ENCODE peak calls at places on chromosomes 5 and 9, in seven cellular contexts. Q, C, Y, E, H, M and J are unnamed samples.

GRCh38 chr9:132169672-132170392 is 8.0 kb downstream of the NTNG2 start:
- DNase-seq in Q (peak), C (peak), Y (peak), E (no peak), H (peak), M (no peak), J (peak)

GRCh38 chr5:122756263-122756911 is 18.5 kb upstream of the SNX2 start:
- DNase-seq in Q (no peak), C (no peak), Y (peak), E (no peak), H (peak), M (no peak), J (peak)

GRCh38 chr5:67268233-67269011 is 71.8 kb upstream of the CD180 start:
- DNase-seq in Q (no peak), C (peak), Y (no peak), E (peak), H (no peak), M (peak), J (no peak)

GRCh38 chr5:179821298-179822058 is 773 bp downstream of the SQSTM1 start:
- DNase-seq in Q (peak), C (peak), Y (peak), E (peak), H (peak), M (peak), J (peak)

GRCh38 chr9:121556580-121556979 is 56.9 kb upstream of the GGTA1 start:
- DNase-seq in Q (no peak), C (peak), Y (no peak), E (peak), H (no peak), M (peak), J (no peak)

GRCh38 chr9:127642047-127642740 is 30.1 kb downstream of the STXBP1 start:
- DNase-seq in Q (no peak), C (no peak), Y (no peak), E (no peak), H (no peak), M (peak), J (no peak)

GRCh38 chr5:78647411-78647818 is 1.2 kb downstream of the LHFPL2 start:
- DNase-seq in Q (no peak), C (no peak), Y (peak), E (no peak), H (peak), M (no peak), J (peak)

GRCh38 chr5:133602829-133603380 is 9.4 kb downstream of the FSTL4 start:
- DNase-seq in Q (no peak), C (no peak), Y (no peak), E (no peak), H (no peak), M (no peak), J (no peak)

GRCh38 chr5:14185336-14186131 is 42.4 kb downstream of the TRIO start:
- DNase-seq in Q (no peak), C (no peak), Y (no peak), E (no peak), H (no peak), M (no peak), J (no peak)

GRCh38 chr9:8845808-8846207 is 1046.2 kb upstream of the DMAC1 start:
- DNase-seq in Q (no peak), C (no peak), Y (no peak), E (no peak), H (no peak), M (no peak), J (no peak)

GRCh38 chr5:3091040-3091774 is 339.7 kb upstream of the IRX2 start:
- DNase-seq in Q (no peak), C (no peak), Y (no peak), E (no peak), H (no peak), M (no peak), J (no peak)

GRCh38 chr9:93256878-93257807 is 73.2 kb downstream of the WNK2 start:
- DNase-seq in Q (no peak), C (peak), Y (no peak), E (no peak), H (no peak), M (no peak), J (no peak)

GRCh38 chr9:125785187-125785840 is 38.1 kb downstream of the PBX3 start:
- DNase-seq in Q (no peak), C (no peak), Y (no peak), E (no peak), H (no peak), M (no peak), J (no peak)

GRCh38 chr5:57249251-57249874 is 75.5 kb downstream of the GPBP1 start:
- DNase-seq in Q (no peak), C (no peak), Y (no peak), E (no peak), H (no peak), M (no peak), J (no peak)

GRCh38 chr5:106849266-106849665 is 821.5 kb downstream of the EFNA5 start:
- DNase-seq in Q (no peak), C (no peak), Y (no peak), E (no peak), H (no peak), M (no peak), J (no peak)

DNA sequence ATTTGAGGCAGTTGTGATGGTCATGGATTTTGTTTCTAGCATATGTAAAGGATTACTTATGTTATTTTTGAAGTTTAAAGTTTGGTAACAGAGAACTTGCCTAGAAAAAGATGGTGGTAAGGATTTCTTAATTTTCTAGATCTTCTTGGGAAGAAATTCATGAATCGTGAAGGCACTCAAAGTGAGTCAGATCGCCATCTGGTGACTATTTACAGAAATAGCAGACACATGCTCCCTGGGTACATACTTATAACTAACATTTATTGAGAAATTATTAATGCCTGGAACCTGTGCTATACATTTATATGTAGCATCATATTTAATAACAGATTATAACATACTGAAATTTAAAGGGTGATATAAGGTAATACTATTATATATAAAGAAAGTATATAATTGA is 299.7 kb downstream of the IZUMO3 start:
- DNase-seq in Q (peak), C (no peak), Y (peak), E (no peak), H (no peak), M (no peak), J (no peak)
- TF ChIP-seq CTCF in Q (peak), C (no peak), Y (peak), E (no peak), H (peak), M (peak), J (peak)

GRCh38 chr9:105475302-105475701 is 27.5 kb downstream of the FSD1L start:
- DNase-seq in Q (no peak), C (no peak), Y (peak), E (no peak), H (no peak), M (peak), J (no peak)
- TF ChIP-seq CTCF in Q (peak), C (peak), Y (peak), E (no peak), H (peak), M (peak), J (peak)

GRCh38 chr9:97910273-97910844 is 11.9 kb downstream of the TRMO start:
- DNase-seq in Q (no peak), C (no peak), Y (no peak), E (no peak), H (no peak), M (no peak), J (no peak)
- TF ChIP-seq CTCF in Q (no peak), C (no peak), Y (no peak), E (no peak), H (no peak), M (no peak), J (no peak)

GRCh38 chr5:177431317-177432142 is 5.1 kb downstream of the GRK6 start:
- DNase-seq in Q (peak), C (peak), Y (peak), E (no peak), H (peak), M (no peak), J (peak)

GRCh38 chr5:177433658-177434217 is 7.3 kb downstream of the GRK6 start:
- DNase-seq in Q (no peak), C (no peak), Y (no peak), E (no peak), H (no peak), M (no peak), J (no peak)

GRCh38 chr5:177434437-177434836 is 8.0 kb downstream of the GRK6 start:
- DNase-seq in Q (no peak), C (no peak), Y (no peak), E (no peak), H (no peak), M (no peak), J (no peak)

GRCh38 chr5:177432143-177432904 is 5.8 kb downstream of the GRK6 start:
- DNase-seq in Q (no peak), C (no peak), Y (no peak), E (no peak), H (no peak), M (no peak), J (no peak)

GRCh38 chr5:177432905-177433657 is 6.6 kb downstream of the GRK6 start:
- DNase-seq in Q (no peak), C (no peak), Y (no peak), E (no peak), H (no peak), M (no peak), J (no peak)
- TF ChIP-seq CTCF in Q (no peak), C (no peak), Y (no peak), E (no peak), H (no peak), M (no peak), J (no peak)

GRCh38 chr9:137114613-137115393 is at the start of gene DPP7:
- DNase-seq in Q (peak), C (peak), Y (peak), E (no peak), H (peak), M (no peak), J (peak)

GRCh38 chr9:137114220-137114612 is 317 bp downstream of the DPP7 start:
- DNase-seq in Q (no peak), C (no peak), Y (no peak), E (no peak), H (no peak), M (no peak), J (peak)

GRCh38 chr9:137116728-137117127 is 2.2 kb upstream of the DPP7 start:
- DNase-seq in Q (no peak), C (no peak), Y (no peak), E (no peak), H (no peak), M (no peak), J (no peak)

GRCh38 chr9:137116027-137116507 is 1.5 kb upstream of the DPP7 start:
- DNase-seq in Q (no peak), C (no peak), Y (no peak), E (no peak), H (peak), M (no peak), J (no peak)

GRCh38 chr9:137115394-137116026 is 977 bp upstream of the DPP7 start:
- DNase-seq in Q (no peak), C (no peak), Y (no peak), E (no peak), H (peak), M (no peak), J (no peak)
- TF ChIP-seq CTCF in Q (no peak), C (no peak), Y (peak), E (no peak), H (no peak), M (peak), J (no peak)

DNA sequence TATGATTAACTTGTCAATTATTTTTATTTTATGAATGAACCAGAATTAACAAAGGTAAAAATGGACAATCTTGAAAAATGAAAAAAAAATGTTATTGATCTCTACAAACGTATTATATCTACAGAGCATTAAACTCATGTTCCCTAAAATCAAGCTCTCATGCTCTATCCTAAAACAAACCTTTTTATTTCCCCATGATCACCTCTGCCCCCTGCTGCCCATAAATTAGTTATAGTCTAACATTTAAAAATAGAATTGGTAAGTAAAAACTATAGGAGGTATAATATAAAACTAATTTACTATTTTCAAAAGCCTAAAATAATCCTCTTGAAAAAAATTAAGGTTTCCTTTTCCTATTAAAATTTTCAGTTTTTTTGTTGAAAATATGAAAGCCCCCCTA is 168.0 kb upstream of the POU5F2 start:
- DNase-seq in Q (no peak), C (no peak), Y (no peak), E (no peak), H (no peak), M (no peak), J (no peak)
- TF ChIP-seq CTCF in Q (no peak), C (no peak), Y (peak), E (no peak), H (no peak), M (no peak), J (no peak)

GRCh38 chr5:162837161-162837560 is 600.2 kb upstream of the CCNG1 start:
- DNase-seq in Q (no peak), C (no peak), Y (no peak), E (no peak), H (no peak), M (no peak), J (no peak)
- TF ChIP-seq CTCF in Q (no peak), C (no peak), Y (no peak), E (no peak), H (no peak), M (no peak), J (no peak)

GRCh38 chr5:74035521-74035937 is 409.5 kb downstream of the ARHGEF28 start:
- DNase-seq in Q (peak), C (no peak), Y (peak), E (no peak), H (peak), M (no peak), J (peak)
- TF ChIP-seq CTCF in Q (peak), C (no peak), Y (peak), E (no peak), H (peak), M (no peak), J (peak)

DNA sequence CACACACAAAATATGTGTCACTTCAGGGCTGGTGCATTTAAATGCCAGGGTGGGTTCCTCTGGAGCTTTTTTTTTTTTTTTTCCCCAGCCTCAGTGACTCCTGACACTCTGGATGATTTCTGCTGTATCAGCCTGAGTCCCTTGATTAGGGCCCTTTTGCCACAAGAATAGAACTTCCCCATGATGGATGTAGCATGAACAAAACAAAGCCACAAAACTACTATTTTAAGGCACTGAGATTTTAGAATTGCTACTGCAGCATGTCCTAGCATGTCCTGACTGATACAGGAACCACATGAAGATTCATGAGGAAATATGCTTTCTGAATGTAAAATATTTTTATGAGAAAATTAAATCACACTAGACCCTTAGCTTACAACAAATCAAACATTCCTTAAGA is 13.9 kb upstream of the ADGRD2 start:
- DNase-seq in Q (peak), C (no peak), Y (no peak), E (no peak), H (peak), M (no peak), J (no peak)
- TF ChIP-seq CTCF in Q (no peak), C (no peak), Y (no peak), E (no peak), H (no peak), M (no peak), J (no peak)